ENCODE peak calls at places on chromosomes 13 and 19, in eight cellular contexts. One of them, this sample, is unnamed.

GRCh38 chr13:69477451-69477850 is 630.2 kb upstream of the ATXN8OS start:
- DNase-seq in cardiac muscle cell: no peak
- DNase-seq in endothelial cell of umbilical vein: no peak
- DNase-seq in RWPE1: no peak
- DNase-seq in B cell: no peak
- DNase-seq in GM20000: no peak
- DNase-seq in H9: no peak
- DNase-seq in fibroblast of lung: no peak
- DNase-seq in this sample: no peak

GRCh38 chr13:105107781-105108180 is 1427.7 kb downstream of the EFNB2 start:
- DNase-seq in fibroblast of lung: no peak
- DNase-seq in RWPE1: no peak
- DNase-seq in GM20000: no peak
- DNase-seq in B cell: no peak
- DNase-seq in H9: no peak
- DNase-seq in cardiac muscle cell: no peak
- DNase-seq in endothelial cell of umbilical vein: no peak
- DNase-seq in this sample: no peak

GRCh38 chr13:56736966-56737365 is 403.8 kb upstream of the PRR20A start:
- DNase-seq in RWPE1: peak; percentile 72
- DNase-seq in B cell: no peak
- DNase-seq in endothelial cell of umbilical vein: no peak
- DNase-seq in cardiac muscle cell: no peak
- DNase-seq in GM20000: no peak
- DNase-seq in H9: no peak
- DNase-seq in fibroblast of lung: no peak
- DNase-seq in this sample: no peak

GRCh38 chr13:73248711-73249580 is 190.1 kb downstream of the KLF5 start:
- DNase-seq in H9: peak; percentile 33
- DNase-seq in B cell: no peak
- DNase-seq in cardiac muscle cell: peak; percentile 31
- DNase-seq in endothelial cell of umbilical vein: no peak
- DNase-seq in RWPE1: peak; percentile 82
- DNase-seq in fibroblast of lung: peak; percentile 39
- DNase-seq in GM20000: no peak
- DNase-seq in this sample: no peak

GRCh38 chr13:22014469-22014868 is 343.6 kb downstream of the FGF9 start:
- DNase-seq in GM20000: no peak
- DNase-seq in endothelial cell of umbilical vein: no peak
- DNase-seq in cardiac muscle cell: no peak
- DNase-seq in H9: no peak
- DNase-seq in B cell: no peak
- DNase-seq in fibroblast of lung: no peak
- DNase-seq in RWPE1: peak; percentile 26
- DNase-seq in this sample: no peak

GRCh38 chr19:10672529-10673150 is 18.5 kb downstream of the ILF3 start:
- DNase-seq in cardiac muscle cell: peak; percentile 15
- DNase-seq in RWPE1: no peak
- DNase-seq in B cell: no peak
- DNase-seq in fibroblast of lung: no peak
- DNase-seq in H9: no peak
- DNase-seq in GM20000: no peak
- DNase-seq in endothelial cell of umbilical vein: no peak
- DNase-seq in this sample: no peak

GRCh38 chr13:113904411-113904810 is 40.5 kb upstream of the GAS6 start:
- DNase-seq in cardiac muscle cell: peak; percentile 36
- DNase-seq in GM20000: peak; percentile 59
- DNase-seq in H9: peak; percentile 65
- DNase-seq in B cell: no peak
- DNase-seq in RWPE1: no peak
- DNase-seq in fibroblast of lung: no peak
- DNase-seq in endothelial cell of umbilical vein: peak; percentile 62
- DNase-seq in this sample: no peak

GRCh38 chr19:56831279-56831678 is 9.2 kb downstream of the PEG3 start:
- DNase-seq in fibroblast of lung: no peak
- DNase-seq in GM20000: no peak
- DNase-seq in RWPE1: no peak
- DNase-seq in B cell: no peak
- DNase-seq in cardiac muscle cell: no peak
- DNase-seq in H9: no peak
- DNase-seq in endothelial cell of umbilical vein: no peak
- DNase-seq in this sample: no peak

GRCh38 chr13:40170091-40170490 is 496.4 kb downstream of the FOXO1 start:
- DNase-seq in fibroblast of lung: no peak
- DNase-seq in cardiac muscle cell: no peak
- DNase-seq in GM20000: no peak
- DNase-seq in endothelial cell of umbilical vein: no peak
- DNase-seq in B cell: no peak
- DNase-seq in RWPE1: no peak
- DNase-seq in H9: no peak
- DNase-seq in this sample: no peak

GRCh38 chr19:49881186-49881585 is 3.7 kb downstream of the TBC1D17 start:
- DNase-seq in fibroblast of lung: no peak
- DNase-seq in RWPE1: no peak
- DNase-seq in endothelial cell of umbilical vein: no peak
- DNase-seq in B cell: no peak
- DNase-seq in H9: no peak
- DNase-seq in cardiac muscle cell: no peak
- DNase-seq in GM20000: no peak
- DNase-seq in this sample: no peak

GRCh38 chr13:113179374-113180230 is 21.2 kb downstream of the PROZ start:
- DNase-seq in H9: no peak
- DNase-seq in cardiac muscle cell: no peak
- DNase-seq in RWPE1: no peak
- DNase-seq in GM20000: no peak
- DNase-seq in fibroblast of lung: peak; percentile 64
- DNase-seq in endothelial cell of umbilical vein: no peak
- DNase-seq in B cell: no peak
- DNase-seq in this sample: no peak

GRCh38 chr19:33727331-33728028 is 69.2 kb upstream of the KCTD15 start:
- DNase-seq in B cell: no peak
- DNase-seq in GM20000: no peak
- DNase-seq in cardiac muscle cell: no peak
- DNase-seq in fibroblast of lung: no peak
- DNase-seq in H9: no peak
- DNase-seq in endothelial cell of umbilical vein: no peak
- DNase-seq in RWPE1: no peak
- DNase-seq in this sample: no peak

DNA sequence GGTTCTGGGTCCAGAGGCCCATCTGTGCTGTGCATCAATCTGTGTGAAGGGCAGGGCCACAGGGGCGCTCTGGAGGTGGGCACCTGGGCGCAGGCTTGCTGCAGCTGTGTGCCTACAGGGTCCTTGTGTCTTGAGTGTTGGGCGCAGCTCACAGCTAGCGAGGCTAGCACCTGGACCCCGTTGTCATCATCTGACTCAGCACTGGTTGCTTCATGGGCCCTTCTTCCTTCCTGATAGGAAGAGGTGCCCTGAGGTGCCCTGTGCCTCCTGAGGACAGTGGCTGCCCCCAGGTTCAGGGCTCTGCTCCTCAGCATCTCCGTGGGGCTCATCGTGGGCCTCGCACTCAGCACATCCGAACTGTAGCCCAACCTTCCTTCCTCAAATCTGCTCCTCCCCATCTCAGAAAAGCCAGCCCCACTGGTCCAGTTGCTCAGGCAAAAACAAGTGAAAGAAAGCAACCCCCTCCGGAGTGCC is 54.8 kb downstream of the GATAD2A start:
- DNase-seq in fibroblast of lung: no peak
- DNase-seq in RWPE1: no peak
- DNase-seq in GM20000: no peak
- DNase-seq in endothelial cell of umbilical vein: no peak
- DNase-seq in H9: no peak
- DNase-seq in cardiac muscle cell: no peak
- DNase-seq in B cell: peak; percentile 46
- DNase-seq in this sample: peak; percentile 55
- TF ChIP-seq CTCF in fibroblast of lung: no peak
- TF ChIP-seq CTCF in RWPE1: no peak
- TF ChIP-seq CTCF in GM20000: no peak
- TF ChIP-seq CTCF in endothelial cell of umbilical vein: no peak
- TF ChIP-seq CTCF in H9: no peak
- TF ChIP-seq CTCF in cardiac muscle cell: no peak
- TF ChIP-seq CTCF in B cell: no peak
- TF ChIP-seq CTCF in this sample: no peak

GRCh38 chr19:43700368-43701015 is 15.4 kb upstream of the IRGC start:
- DNase-seq in fibroblast of lung: peak; percentile 85
- DNase-seq in endothelial cell of umbilical vein: peak; percentile 69
- DNase-seq in GM20000: no peak
- DNase-seq in RWPE1: no peak
- DNase-seq in H9: no peak
- DNase-seq in B cell: peak; percentile 51
- DNase-seq in cardiac muscle cell: peak; percentile 81
- DNase-seq in this sample: peak; percentile 15

GRCh38 chr19:43697295-43697694 is 18.6 kb upstream of the IRGC start:
- DNase-seq in fibroblast of lung: no peak
- DNase-seq in GM20000: no peak
- DNase-seq in B cell: no peak
- DNase-seq in cardiac muscle cell: no peak
- DNase-seq in RWPE1: no peak
- DNase-seq in endothelial cell of umbilical vein: no peak
- DNase-seq in H9: no peak
- DNase-seq in this sample: no peak

GRCh38 chr19:43695985-43696729 is 19.7 kb upstream of the IRGC start:
- DNase-seq in fibroblast of lung: no peak
- DNase-seq in endothelial cell of umbilical vein: no peak
- DNase-seq in RWPE1: no peak
- DNase-seq in H9: no peak
- DNase-seq in GM20000: no peak
- DNase-seq in cardiac muscle cell: no peak
- DNase-seq in B cell: no peak
- DNase-seq in this sample: no peak

GRCh38 chr19:43704002-43704705 is 11.7 kb upstream of the IRGC start:
- DNase-seq in cardiac muscle cell: no peak
- DNase-seq in B cell: no peak
- DNase-seq in endothelial cell of umbilical vein: no peak
- DNase-seq in RWPE1: no peak
- DNase-seq in fibroblast of lung: no peak
- DNase-seq in H9: no peak
- DNase-seq in GM20000: no peak
- DNase-seq in this sample: no peak

GRCh38 chr19:43699506-43700367 is 16.1 kb upstream of the IRGC start:
- DNase-seq in fibroblast of lung: peak; percentile 52
- DNase-seq in cardiac muscle cell: peak; percentile 46
- DNase-seq in B cell: peak; percentile 25
- DNase-seq in GM20000: no peak
- DNase-seq in RWPE1: no peak
- DNase-seq in H9: peak; percentile 85
- DNase-seq in endothelial cell of umbilical vein: peak; percentile 46
- DNase-seq in this sample: no peak
- TF ChIP-seq CTCF in fibroblast of lung: no peak
- TF ChIP-seq CTCF in cardiac muscle cell: no peak
- TF ChIP-seq CTCF in B cell: no peak
- TF ChIP-seq CTCF in GM20000: no peak
- TF ChIP-seq CTCF in RWPE1: no peak
- TF ChIP-seq CTCF in H9: peak; percentile 47
- TF ChIP-seq CTCF in endothelial cell of umbilical vein: peak; percentile 12
- TF ChIP-seq CTCF in this sample: no peak

GRCh38 chr13:47420568-47420967 is 523.7 kb upstream of the HTR2A start:
- DNase-seq in endothelial cell of umbilical vein: no peak
- DNase-seq in H9: no peak
- DNase-seq in fibroblast of lung: peak; percentile 30
- DNase-seq in cardiac muscle cell: no peak
- DNase-seq in RWPE1: no peak
- DNase-seq in GM20000: no peak
- DNase-seq in B cell: no peak
- DNase-seq in this sample: no peak

GRCh38 chr13:47418206-47418920 is 521.5 kb upstream of the HTR2A start:
- DNase-seq in GM20000: no peak
- DNase-seq in fibroblast of lung: no peak
- DNase-seq in cardiac muscle cell: no peak
- DNase-seq in RWPE1: no peak
- DNase-seq in B cell: no peak
- DNase-seq in endothelial cell of umbilical vein: no peak
- DNase-seq in H9: no peak
- DNase-seq in this sample: no peak

GRCh38 chr13:47417485-47417884 is 520.6 kb upstream of the HTR2A start:
- DNase-seq in fibroblast of lung: no peak
- DNase-seq in RWPE1: no peak
- DNase-seq in H9: no peak
- DNase-seq in GM20000: no peak
- DNase-seq in endothelial cell of umbilical vein: no peak
- DNase-seq in cardiac muscle cell: no peak
- DNase-seq in B cell: no peak
- DNase-seq in this sample: no peak

GRCh38 chr13:47415048-47415447 is 518.2 kb upstream of the HTR2A start:
- DNase-seq in cardiac muscle cell: peak; percentile 55
- DNase-seq in B cell: no peak
- DNase-seq in GM20000: no peak
- DNase-seq in H9: no peak
- DNase-seq in RWPE1: no peak
- DNase-seq in endothelial cell of umbilical vein: no peak
- DNase-seq in fibroblast of lung: peak; percentile 48
- DNase-seq in this sample: no peak

DNA sequence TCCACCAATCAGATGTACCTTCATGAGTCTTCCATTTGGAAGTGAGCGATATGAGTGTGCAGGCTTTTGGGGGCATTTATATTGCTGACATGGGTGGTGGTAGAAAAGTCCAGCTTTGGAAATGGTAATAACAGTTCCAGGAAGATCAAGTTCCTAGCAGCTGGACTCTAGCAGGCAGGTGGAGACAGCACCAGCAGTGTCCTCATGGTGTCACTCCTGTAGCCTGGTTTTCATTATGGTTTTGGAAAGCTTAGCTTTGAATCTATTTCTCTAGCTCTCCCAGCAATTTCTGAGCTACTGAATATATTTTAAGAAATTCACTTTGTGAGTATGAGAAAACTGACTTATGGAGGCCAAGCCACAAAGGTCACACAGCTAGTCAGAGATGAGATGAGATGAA is 523.2 kb upstream of the HTR2A start:
- DNase-seq in H9: no peak
- DNase-seq in fibroblast of lung: no peak
- DNase-seq in cardiac muscle cell: no peak
- DNase-seq in RWPE1: no peak
- DNase-seq in endothelial cell of umbilical vein: no peak
- DNase-seq in B cell: no peak
- DNase-seq in GM20000: no peak
- DNase-seq in this sample: no peak
- TF ChIP-seq CTCF in H9: no peak
- TF ChIP-seq CTCF in fibroblast of lung: no peak
- TF ChIP-seq CTCF in cardiac muscle cell: no peak
- TF ChIP-seq CTCF in RWPE1: no peak
- TF ChIP-seq CTCF in endothelial cell of umbilical vein: no peak
- TF ChIP-seq CTCF in B cell: no peak
- TF ChIP-seq CTCF in GM20000: no peak
- TF ChIP-seq CTCF in this sample: no peak

GRCh38 chr19:45630463-45630862 is 8.7 kb downstream of the EML2 start:
- DNase-seq in RWPE1: peak; percentile 93
- DNase-seq in fibroblast of lung: peak; percentile 96
- DNase-seq in endothelial cell of umbilical vein: peak; percentile 89
- DNase-seq in B cell: no peak
- DNase-seq in H9: no peak
- DNase-seq in GM20000: peak; percentile 72
- DNase-seq in cardiac muscle cell: peak; percentile 84
- DNase-seq in this sample: no peak

GRCh38 chr19:45623984-45624383 is 15.2 kb downstream of the EML2 start:
- DNase-seq in fibroblast of lung: no peak
- DNase-seq in B cell: no peak
- DNase-seq in H9: no peak
- DNase-seq in cardiac muscle cell: no peak
- DNase-seq in GM20000: no peak
- DNase-seq in RWPE1: no peak
- DNase-seq in endothelial cell of umbilical vein: no peak
- DNase-seq in this sample: no peak

GRCh38 chr19:45632468-45633196 is 6.6 kb downstream of the EML2 start:
- DNase-seq in RWPE1: peak; percentile 99
- DNase-seq in H9: peak; percentile 94
- DNase-seq in GM20000: no peak
- DNase-seq in fibroblast of lung: peak; percentile 93
- DNase-seq in cardiac muscle cell: peak; percentile 94
- DNase-seq in endothelial cell of umbilical vein: peak; percentile 80
- DNase-seq in B cell: peak; percentile 43
- DNase-seq in this sample: no peak

GRCh38 chr19:45629704-45630103 is 9.5 kb downstream of the EML2 start:
- DNase-seq in GM20000: no peak
- DNase-seq in RWPE1: no peak
- DNase-seq in endothelial cell of umbilical vein: no peak
- DNase-seq in B cell: no peak
- DNase-seq in fibroblast of lung: no peak
- DNase-seq in cardiac muscle cell: no peak
- DNase-seq in H9: no peak
- DNase-seq in this sample: no peak
- TF ChIP-seq CTCF in GM20000: no peak
- TF ChIP-seq CTCF in RWPE1: no peak
- TF ChIP-seq CTCF in endothelial cell of umbilical vein: no peak
- TF ChIP-seq CTCF in B cell: no peak
- TF ChIP-seq CTCF in fibroblast of lung: no peak
- TF ChIP-seq CTCF in cardiac muscle cell: no peak
- TF ChIP-seq CTCF in H9: no peak
- TF ChIP-seq CTCF in this sample: no peak